ENCODE peak calls at places on chromosome 15, in four cellular contexts. R is skeletal muscle cell; A is CD8-positive, alpha-beta T cell; U is SK-N-MC. S is an unnamed sample.
A peak's percentile ranks its signal among the peaks of the same experiment; 100 is the strongest.

GRCh38 chr15:61295239-61295638 is 66.1 kb upstream of the RORA start:
- DNase-seq in R (no peak), A (no peak), U (no peak), S (no peak)

GRCh38 chr15:83694538-83694937 is 40.6 kb downstream of the ADAMTSL3 start:
- DNase-seq in U (no peak), A (no peak), R (no peak), S (no peak)

GRCh38 chr15:85141601-85142185 is 160.0 kb downstream of the PDE8A start:
- DNase-seq in U (no peak), R (no peak), A (no peak), S (no peak)

GRCh38 chr15:93127286-93127685 is 38.3 kb upstream of the RGMA start:
- DNase-seq in A (no peak), U (no peak), R (no peak), S (no peak)

GRCh38 chr15:58741032-58741431 is 8.5 kb downstream of the ADAM10 start:
- DNase-seq in R (no peak), U (no peak), A (no peak), S (no peak)

GRCh38 chr15:63050737-63051700 is 8.5 kb downstream of the TPM1 start:
- DNase-seq in R (no peak), A (no peak), U (peak; percentile 85), S (no peak)

GRCh38 chr15:49458145-49458544 is 35.1 kb downstream of the FGF7 start:
- DNase-seq in A (no peak), R (no peak), U (no peak), S (no peak)

GRCh38 chr15:77623008-77623877 is 9.5 kb downstream of the LINGO1 start:
- DNase-seq in U (no peak), A (no peak), R (no peak), S (no peak)

GRCh38 chr15:85024003-85024402 is 42.3 kb downstream of the PDE8A start:
- DNase-seq in U (no peak), R (no peak), A (no peak), S (no peak)

GRCh38 chr15:93432474-93432873 is 343.5 kb upstream of the RGMA start:
- DNase-seq in U (no peak), R (no peak), A (no peak), S (no peak)

GRCh38 chr15:66294932-66295235 is 1.5 kb downstream of the DIS3L start:
- DNase-seq in A (no peak), R (no peak), U (no peak), S (no peak)

GRCh38 chr15:40323953-40324937 is 753 bp downstream of the INAFM2 start:
- DNase-seq in U (no peak), A (peak; percentile 58), R (no peak), S (no peak)

GRCh38 chr15:62850318-62850717 is 192.2 kb upstream of the TPM1 start:
- DNase-seq in A (no peak), R (no peak), U (no peak), S (no peak)

GRCh38 chr15:67468431-67468830 is 52.5 kb upstream of the C15orf61 start:
- DNase-seq in R (no peak), U (no peak), A (no peak), S (no peak)

GRCh38 chr15:62739507-62739906 is 303.0 kb upstream of the TPM1 start:
- DNase-seq in U (no peak), R (no peak), A (no peak), S (no peak)

GRCh38 chr15:35741395-35741794 is 195.4 kb upstream of the DPH6 start:
- DNase-seq in R (no peak), U (no peak), A (no peak), S (no peak)

GRCh38 chr15:67433495-67434099 is 87.3 kb upstream of the C15orf61 start:
- DNase-seq in R (no peak), U (no peak), A (no peak), S (no peak)

GRCh38 chr15:72472907-72473669 is 1.0 kb upstream of the ARIH1 start:
- DNase-seq in U (peak; percentile 5), R (no peak), A (no peak), S (peak; percentile 16)

GRCh38 chr15:31221936-31222515 is 104.6 kb upstream of the KLF13 start:
- DNase-seq in A (no peak), U (no peak), R (no peak), S (no peak)

GRCh38 chr15:59255647-59256380 is 49.2 kb downstream of the LDHAL6B start:
- DNase-seq in U (no peak), R (no peak), A (no peak), S (no peak)

GRCh38 chr15:33547876-33548275 is 237.1 kb downstream of the RYR3 start:
- DNase-seq in R (peak; percentile 7), A (no peak), U (peak; percentile 2), S (no peak)

GRCh38 chr15:27058939-27059338 is 88.0 kb downstream of the GABRG3 start:
- DNase-seq in A (no peak), U (no peak), R (no peak), S (no peak)

GRCh38 chr15:98177950-98178848 is 217.7 kb downstream of the ARRDC4 start:
- DNase-seq in A (no peak), U (peak; percentile 3), R (peak; percentile 25), S (peak; percentile 38)

GRCh38 chr15:96619171-96619570 is 288.7 kb downstream of the NR2F2 start:
- DNase-seq in R (no peak), U (no peak), A (no peak), S (no peak)

GRCh38 chr15:59997070-59997701 is 6.9 kb upstream of the FOXB1 start:
- DNase-seq in A (peak; percentile 54), R (no peak), U (no peak), S (no peak)

GRCh38 chr15:40466426-40467259 is 4.1 kb upstream of the CHST14 start:
- DNase-seq in A (no peak), R (no peak), U (no peak), S (no peak)

GRCh38 chr15:29127506-29128430 is 141.9 kb downstream of the NSMCE3 start:
- DNase-seq in A (no peak), R (no peak), U (no peak), S (no peak)

GRCh38 chr15:34241376-34242350 is 16.8 kb downstream of the EMC4 start:
- DNase-seq in A (peak; percentile 28), R (no peak), U (no peak), S (no peak)

GRCh38 chr15:36917411-36918267 is 182.7 kb downstream of the MEIS2 start:
- DNase-seq in R (no peak), A (no peak), U (no peak), S (no peak)

GRCh38 chr15:36911322-36911944 is 188.9 kb downstream of the MEIS2 start:
- DNase-seq in U (no peak), A (no peak), R (peak; percentile 26), S (no peak)

GRCh38 chr15:36912311-36912712 is 188.0 kb downstream of the MEIS2 start:
- DNase-seq in A (no peak), U (no peak), R (no peak), S (no peak)

GRCh38 chr15:36914466-36914865 is 185.9 kb downstream of the MEIS2 start:
- DNase-seq in A (no peak), R (no peak), U (no peak), S (no peak)

DNA sequence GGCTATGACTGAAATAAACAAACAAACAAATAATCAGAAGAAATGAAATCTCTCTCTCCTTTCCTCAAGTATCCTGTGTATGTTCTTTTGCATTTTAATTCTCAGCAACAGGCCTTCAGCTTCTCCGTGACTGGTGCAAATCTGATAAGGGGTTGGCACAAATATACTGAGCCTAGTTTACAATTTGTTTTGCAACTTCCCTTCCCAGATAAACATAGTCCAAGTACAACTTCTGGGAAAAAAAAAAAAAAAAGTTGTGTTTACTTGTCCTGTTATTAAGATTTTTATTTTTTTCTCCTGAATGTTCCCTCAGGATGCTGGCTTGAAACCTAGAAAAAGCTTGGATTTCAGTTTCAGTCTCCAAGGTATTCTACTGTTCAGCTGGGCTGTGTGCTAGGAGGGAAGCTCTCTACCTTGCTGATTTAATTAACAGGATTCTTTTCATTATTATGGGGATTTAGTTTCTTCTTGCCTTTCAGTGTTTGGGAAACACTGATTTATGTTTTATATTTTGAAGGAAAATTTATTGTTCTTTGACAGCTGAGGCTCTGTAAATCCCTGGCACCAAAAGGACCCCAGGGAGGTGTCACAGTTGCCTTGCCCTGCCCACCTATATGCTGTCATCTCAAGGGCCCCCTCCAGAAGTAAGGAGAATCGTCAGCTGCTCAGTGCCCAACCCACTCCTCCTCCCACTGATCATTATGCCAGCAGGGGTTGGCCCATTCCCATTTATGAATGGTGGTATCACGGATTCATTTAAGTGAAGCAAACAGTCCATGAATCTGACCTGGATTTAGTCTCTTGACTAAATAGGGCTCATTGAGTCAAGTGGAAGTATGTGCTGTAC is 185.2 kb downstream of the MEIS2 start:
- DNase-seq in A (no peak), U (no peak), R (no peak), S (no peak)
- H3K4me3 ChIP-seq in A (no peak overlapping the region), U (no peak overlapping the region), R (no peak overlapping the region), S (no peak overlapping the region)

DNA sequence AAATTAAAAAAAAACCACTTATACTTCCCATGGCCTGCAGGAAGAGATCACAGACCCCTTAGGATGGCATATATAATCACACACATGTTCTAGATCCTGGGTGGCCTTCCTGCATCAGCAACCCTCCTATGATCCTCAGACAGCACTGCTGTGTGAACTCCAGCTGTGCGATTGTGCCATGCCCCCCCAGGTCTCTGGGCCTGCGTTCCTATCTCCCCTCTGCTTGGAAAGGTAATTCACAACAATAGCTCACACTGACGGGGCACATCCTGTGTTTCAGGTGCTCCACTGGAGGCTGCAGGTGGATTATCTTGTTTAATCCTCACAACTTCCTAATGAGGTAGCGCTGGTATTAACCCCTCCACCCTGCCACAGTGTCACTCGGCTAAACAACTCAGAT is 71.2 kb upstream of the GLCE start:
- DNase-seq in R (no peak), U (no peak), A (no peak), S (no peak)
- H3K4me3 ChIP-seq in R (no peak overlapping the region), U (no peak overlapping the region), A (no peak overlapping the region), S (no peak overlapping the region)

GRCh38 chr15:88542342-88542733 is 4.1 kb downstream of the DET1 start:
- DNase-seq in R (peak; percentile 7), A (no peak), U (no peak), S (no peak)

GRCh38 chr15:88539441-88539840 is 7.0 kb downstream of the DET1 start:
- DNase-seq in A (no peak), U (no peak), R (no peak), S (no peak)

GRCh38 chr15:88537591-88538317 is 8.7 kb downstream of the DET1 start:
- DNase-seq in A (no peak), R (no peak), U (no peak), S (no peak)

GRCh38 chr15:88543065-88543776 is 3.3 kb downstream of the DET1 start:
- DNase-seq in A (no peak), R (no peak), U (no peak), S (no peak)

GRCh38 chr15:88541709-88542341 is 4.7 kb downstream of the DET1 start:
- DNase-seq in U (no peak), A (no peak), R (no peak), S (no peak)
- H3K4me3 ChIP-seq in U (no peak overlapping the region), A (no peak overlapping the region), R (no peak overlapping the region), S (no peak overlapping the region)

DNA sequence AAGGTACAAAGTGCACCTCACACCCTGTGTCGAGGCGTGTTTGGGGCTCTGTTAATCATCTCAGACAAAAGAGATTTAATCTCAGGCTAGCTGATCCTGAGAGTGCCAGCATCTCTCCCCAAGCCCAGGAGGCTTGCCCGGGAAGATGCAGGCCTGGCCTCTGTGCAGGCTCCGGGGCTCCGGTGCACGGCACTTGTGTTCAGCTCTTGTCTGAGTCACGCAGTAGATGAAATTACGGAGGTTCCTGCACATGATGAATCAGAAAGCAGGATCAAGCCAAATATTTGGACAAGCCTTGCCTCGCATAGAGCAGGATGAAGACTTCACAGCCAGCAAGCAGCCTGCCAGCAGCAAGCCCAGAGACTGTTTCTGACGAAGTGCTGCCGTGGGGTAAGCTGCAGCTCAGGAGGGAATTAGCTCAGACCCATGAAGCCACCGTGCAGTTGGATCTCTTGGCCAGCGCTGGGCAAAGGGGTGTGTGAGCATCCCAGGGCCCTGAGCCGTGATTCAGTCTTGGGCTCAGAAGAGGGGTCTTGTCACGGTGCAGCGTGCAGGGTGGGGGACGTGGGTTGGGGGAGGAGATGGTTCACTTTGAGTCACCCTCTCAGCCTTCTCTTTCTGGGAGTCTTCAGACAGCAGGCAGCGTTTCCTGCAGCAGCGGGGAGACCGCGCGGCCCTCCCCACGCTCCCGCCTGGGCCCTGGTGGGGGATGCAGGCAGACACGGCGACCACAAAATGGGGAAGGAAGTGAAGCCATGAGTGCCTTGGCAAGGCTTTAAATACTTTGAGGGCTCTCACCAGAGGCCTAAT is 89.2 kb upstream of the MEF2A start:
- DNase-seq in U (no peak), A (peak; percentile 46), R (peak; percentile 96), S (peak; percentile 27)
- H3K4me3 ChIP-seq in U (no peak overlapping the region), A (no peak overlapping the region), R (peak overlapping the region; percentile 1), S (no peak overlapping the region)

S was measured in epithelial cell of proximal tubule.